ENCODE peak calls at places on chromosome 6, in seven cellular contexts. W, X, H, U, Y, L and Z are unnamed samples.

GRCh38 chr6:140253096-140253495 is 878.6 kb upstream of the CITED2 start:
- DNase-seq in W (no peak), X (no peak), H (no peak), U (no peak), Y (no peak), L (no peak), Z (no peak)

GRCh38 chr6:85405853-85406198 is 44.1 kb upstream of the NT5E start:
- DNase-seq in W (no peak), X (no peak), H (no peak), U (no peak), Y (no peak), L (no peak), Z (no peak)

GRCh38 chr6:22108199-22108598 is 188.6 kb downstream of the PRL start:
- DNase-seq in W (no peak), X (no peak), H (no peak), U (no peak), Y (no peak), L (no peak), Z (no peak)

GRCh38 chr6:71460933-71461332 is 172.3 kb downstream of the OGFRL1 start:
- DNase-seq in W (no peak), X (no peak), H (no peak), U (no peak), Y (no peak), L (no peak), Z (no peak)

GRCh38 chr6:27250277-27250954 is 2.9 kb downstream of the PRSS16 start:
- DNase-seq in W (no peak), X (no peak), H (no peak), U (no peak), Y (no peak), L (peak; percentile 27), Z (no peak)

GRCh38 chr6:163438940-163439335 is 24.4 kb downstream of the QKI start:
- DNase-seq in W (no peak), X (no peak), H (peak; percentile 42), U (no peak), Y (peak; percentile 49), L (peak; percentile 48), Z (no peak)

GRCh38 chr6:16752206-16752867 is 8.9 kb downstream of the ATXN1 start:
- DNase-seq in W (no peak), X (no peak), H (no peak), U (no peak), Y (peak; percentile 74), L (no peak), Z (no peak)

GRCh38 chr6:66897576-66897975 is 1190.5 kb upstream of the EYS start:
- DNase-seq in W (no peak), X (no peak), H (no peak), U (no peak), Y (peak; percentile 4), L (no peak), Z (peak; percentile 36)

GRCh38 chr6:113805836-113806500 is 51.2 kb upstream of the MARCKS start:
- DNase-seq in W (no peak), X (no peak), H (no peak), U (no peak), Y (no peak), L (no peak), Z (no peak)

GRCh38 chr6:15921243-15921642 is 207.6 kb upstream of the MYLIP start:
- DNase-seq in W (no peak), X (no peak), H (no peak), U (no peak), Y (no peak), L (no peak), Z (no peak)

GRCh38 chr6:41426438-41426851 is 91.0 kb downstream of the NCR2 start:
- DNase-seq in W (no peak), X (no peak), H (no peak), U (no peak), Y (no peak), L (no peak), Z (no peak)

GRCh38 chr6:22006795-22007194 is 290.0 kb downstream of the PRL start:
- DNase-seq in W (no peak), X (no peak), H (no peak), U (no peak), Y (no peak), L (no peak), Z (no peak)

GRCh38 chr6:150418825-150419594 is 50.2 kb downstream of the IYD start:
- DNase-seq in W (peak; percentile 17), X (peak; percentile 61), H (peak; percentile 67), U (no peak), Y (peak; percentile 21), L (peak; percentile 53), Z (peak; percentile 19)

GRCh38 chr6:40398810-40399477 is 188.2 kb downstream of the LRFN2 start:
- DNase-seq in W (no peak), X (peak; percentile 2), H (no peak), U (no peak), Y (no peak), L (no peak), Z (no peak)

GRCh38 chr6:24313477-24314141 is 44.2 kb downstream of the DCDC2 start:
- DNase-seq in W (no peak), X (no peak), H (no peak), U (no peak), Y (peak; percentile 93), L (no peak), Z (peak; percentile 25)

GRCh38 chr6:149545258-149545753 is 537 bp downstream of the PPIL4 start:
- DNase-seq in W (no peak), X (no peak), H (peak; percentile 50), U (no peak), Y (peak; percentile 75), L (peak; percentile 43), Z (peak; percentile 30)

GRCh38 chr6:10412165-10412947 is 2.5 kb downstream of the TFAP2A start:
- DNase-seq in W (no peak), X (no peak), H (no peak), U (no peak), Y (no peak), L (peak; percentile 61), Z (peak; percentile 96)

DNA sequence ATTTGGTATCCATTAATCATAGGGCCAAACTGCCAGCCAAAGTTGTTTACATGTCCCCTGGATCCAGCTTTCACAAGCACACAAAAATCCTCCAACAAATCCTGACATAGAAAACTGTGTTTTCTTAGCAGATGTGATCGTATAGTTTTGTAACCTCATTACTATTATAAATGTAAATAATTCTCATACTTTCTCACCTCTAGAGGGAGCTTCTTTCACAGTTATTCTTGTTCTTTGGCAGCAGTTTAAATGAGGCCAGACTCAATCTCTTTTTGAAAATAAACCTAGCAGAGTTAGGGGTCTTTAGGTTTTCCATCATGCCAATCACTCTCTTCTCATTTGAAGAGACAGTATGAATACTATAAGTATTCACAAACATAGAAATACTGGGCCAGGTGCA is 17.0 kb upstream of the ZNF318 start:
- DNase-seq in W (no peak), X (no peak), H (no peak), U (no peak), Y (peak; percentile 21), L (peak; percentile 52), Z (peak; percentile 45)
- TF ChIP-seq JUND in W (no peak), X (no peak), H (no peak), U (no peak), Y (no peak), L (no peak), Z (no peak)

GRCh38 chr6:343226-343935 is 48.2 kb upstream of the IRF4 start:
- DNase-seq in W (no peak), X (no peak), H (no peak), U (no peak), Y (no peak), L (no peak), Z (no peak)

GRCh38 chr6:346389-347030 is 45.0 kb upstream of the IRF4 start:
- DNase-seq in W (no peak), X (no peak), H (no peak), U (no peak), Y (no peak), L (no peak), Z (no peak)

GRCh38 chr6:345747-346388 is 45.7 kb upstream of the IRF4 start:
- DNase-seq in W (no peak), X (no peak), H (no peak), U (no peak), Y (no peak), L (no peak), Z (no peak)

GRCh38 chr6:343960-344815 is 47.4 kb upstream of the IRF4 start:
- DNase-seq in W (no peak), X (no peak), H (no peak), U (no peak), Y (no peak), L (no peak), Z (no peak)

DNA sequence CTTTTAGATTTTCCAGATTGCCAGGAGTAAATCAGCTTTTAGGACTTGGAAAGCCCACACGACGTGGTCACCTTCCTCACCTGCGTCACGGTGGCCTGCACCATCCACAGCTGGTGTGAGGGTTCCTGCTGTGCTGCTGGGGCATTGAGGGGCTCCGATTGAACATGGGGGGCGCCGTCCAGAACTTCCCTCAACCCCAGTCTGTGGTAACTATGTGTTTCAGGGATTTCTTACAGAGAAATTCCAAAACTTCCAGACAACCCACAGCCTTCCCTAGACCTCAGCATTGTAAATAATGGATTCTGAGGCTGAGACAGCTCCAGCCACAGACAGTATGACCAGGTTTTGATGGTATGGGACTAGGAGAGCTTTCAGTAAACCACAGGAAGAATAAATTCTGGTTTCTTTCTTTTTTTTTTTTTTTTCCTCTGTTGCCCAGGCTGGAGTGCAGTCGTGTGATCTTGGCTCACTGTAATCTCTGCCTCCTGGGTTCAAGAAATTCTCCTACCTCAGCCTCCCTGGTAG is 46.7 kb upstream of the IRF4 start:
- DNase-seq in W (no peak), X (no peak), H (no peak), U (no peak), Y (no peak), L (no peak), Z (no peak)
- TF ChIP-seq JUND in W (no peak), X (no peak), H (no peak), U (no peak), Y (no peak), L (no peak), Z (no peak)

GRCh38 chr6:142728910-142729481 is 216.0 kb downstream of the HIVEP2 start:
- DNase-seq in W (no peak), X (no peak), H (no peak), U (no peak), Y (no peak), L (peak; percentile 49), Z (no peak)
- TF ChIP-seq JUND in W (no peak), X (no peak), H (no peak), U (no peak), Y (no peak), L (no peak), Z (no peak)

GRCh38 chr6:69988458-69989126 is 122.2 kb downstream of the COL19A1 start:
- DNase-seq in W (no peak), X (no peak), H (no peak), U (no peak), Y (no peak), L (no peak), Z (no peak)

GRCh38 chr6:69984506-69984905 is 118.2 kb downstream of the COL19A1 start:
- DNase-seq in W (no peak), X (no peak), H (no peak), U (no peak), Y (no peak), L (no peak), Z (no peak)

GRCh38 chr6:69985180-69985579 is 118.8 kb downstream of the COL19A1 start:
- DNase-seq in W (no peak), X (no peak), H (no peak), U (no peak), Y (no peak), L (no peak), Z (no peak)

DNA sequence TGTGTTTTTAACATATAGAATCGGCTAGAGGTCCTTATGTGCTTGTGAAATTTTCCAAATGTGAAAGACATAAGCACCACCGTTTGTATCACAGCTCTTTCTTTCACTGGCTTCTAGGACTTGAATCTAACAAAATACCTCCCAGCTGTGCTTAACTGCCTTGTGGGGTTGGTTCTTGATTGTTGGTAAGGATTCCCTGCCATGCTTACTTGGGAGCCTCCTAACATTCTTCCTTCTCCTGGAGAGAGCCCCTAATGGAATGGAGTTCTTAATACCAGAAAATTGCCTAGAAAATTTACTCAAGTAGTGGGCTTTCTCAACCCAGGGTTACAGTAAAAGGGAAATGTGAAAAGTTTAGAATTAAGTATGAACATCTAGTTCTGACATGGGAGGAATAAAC is 121.2 kb downstream of the COL19A1 start:
- DNase-seq in W (no peak), X (no peak), H (no peak), U (no peak), Y (no peak), L (no peak), Z (no peak)
- TF ChIP-seq JUND in W (no peak), X (no peak), H (no peak), U (no peak), Y (no peak), L (no peak), Z (no peak)